ENCODE peak calls at places on chromosomes 4 and X, in six cellular contexts. K, J, C, P, F and D are unnamed samples.

GRCh38 chr4:148452970-148453369 is 10.8 kb upstream of the NR3C2 start:
- DNase-seq in K (no peak), P (no peak), C (no peak), J (no peak), F (no peak), D (no peak)

GRCh38 chr4:13292372-13292771 is 191.8 kb downstream of the RAB28 start:
- DNase-seq in K (no peak), P (no peak), F (no peak), J (no peak), C (no peak), D (no peak)

GRCh38 chr4:15035152-15035551 is 32.9 kb downstream of the CPEB2 start:
- DNase-seq in F (no peak), P (no peak), C (no peak), J (peak; percentile 31), K (no peak), D (no peak)

GRCh38 chrX:108439434-108439883 is at the start of gene COL4A5:
- DNase-seq in J (peak; percentile 72), F (no peak), K (peak; percentile 90), C (peak; percentile 42), P (no peak), D (no peak)

GRCh38 chrX:31260351-31260750 is 188.5 kb upstream of the FTHL17 start:
- DNase-seq in C (no peak), K (peak; percentile 41), F (no peak), J (peak; percentile 30), P (no peak), D (no peak)

GRCh38 chrX:152901816-152902501 is 4.1 kb downstream of the ZNF185 start:
- DNase-seq in F (no peak), C (no peak), P (no peak), K (no peak), J (no peak), D (no peak)

GRCh38 chrX:70592091-70592490 is 147.5 kb downstream of the DLG3 start:
- DNase-seq in K (peak; percentile 64), F (no peak), P (no peak), C (no peak), J (peak; percentile 37), D (no peak)

GRCh38 chr4:146495277-146495676 is 26.5 kb downstream of the SLC10A7 start:
- DNase-seq in P (no peak), J (no peak), F (no peak), C (no peak), K (peak; percentile 40), D (no peak)

GRCh38 chr4:76883147-76883546 is 14.8 kb downstream of the SOWAHB start:
- DNase-seq in P (no peak), J (peak; percentile 93), F (no peak), K (peak; percentile 62), C (no peak), D (no peak)

GRCh38 chr4:24594887-24595286 is 10.5 kb upstream of the DHX15 start:
- DNase-seq in C (no peak), P (no peak), K (peak; percentile 52), J (peak; percentile 74), F (no peak), D (no peak)

GRCh38 chrX:154046262-154046771 is 26.6 kb upstream of the IRAK1 start:
- DNase-seq in K (peak; percentile 94), J (peak; percentile 84), F (no peak), P (no peak), C (peak; percentile 31), D (no peak)
- TF ChIP-seq CTCF in K (peak; percentile 24), J (peak; percentile 45), F (no peak), P (no peak), C (no peak), D (no peak)

GRCh38 chrX:16743604-16744325 is 24.4 kb downstream of the SYAP1 start:
- DNase-seq in F (no peak), J (peak; percentile 73), K (peak; percentile 68), C (no peak), P (no peak), D (no peak)
- TF ChIP-seq CTCF in F (no peak), J (peak; percentile 79), K (peak; percentile 30), C (no peak), P (no peak), D (no peak)

DNA sequence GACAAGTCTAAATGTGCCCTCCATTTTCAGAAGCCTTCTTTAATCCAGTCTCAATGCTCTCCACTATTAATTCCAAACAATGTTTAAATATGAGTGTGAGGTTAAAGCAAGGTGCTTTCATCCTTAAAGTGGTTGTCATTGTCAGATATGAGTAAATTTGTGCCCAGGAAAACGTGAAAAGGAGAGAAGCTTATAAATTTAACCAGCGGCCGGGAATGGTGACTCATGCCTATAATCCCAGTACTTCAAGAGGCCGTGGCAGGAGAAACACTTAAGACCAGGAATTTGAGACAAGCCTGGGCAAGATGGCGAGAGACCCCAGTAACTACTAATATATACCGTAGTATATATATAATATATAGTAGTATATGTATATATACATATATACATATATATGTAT is 270.0 kb downstream of the ARHGAP24 start:
- DNase-seq in F (no peak), J (no peak), C (no peak), K (no peak), P (no peak), D (no peak)
- TF ChIP-seq CTCF in F (no peak), J (no peak), C (no peak), K (no peak), P (no peak), D (no peak)

GRCh38 chr4:72569719-72570235 is 756 bp upstream of the ADAMTS3 start:
- DNase-seq in J (no peak), K (no peak), F (no peak), C (no peak), P (peak; percentile 82), D (no peak)

GRCh38 chr4:72571337-72571736 is 2.3 kb upstream of the ADAMTS3 start:
- DNase-seq in K (no peak), P (no peak), J (no peak), F (no peak), C (no peak), D (no peak)

GRCh38 chr4:72567821-72568620 is 1.0 kb downstream of the ADAMTS3 start:
- DNase-seq in J (peak; percentile 72), K (peak; percentile 93), C (peak; percentile 67), F (no peak), P (peak; percentile 92), D (no peak)

GRCh38 chr4:72567036-72567435 is 2.0 kb downstream of the ADAMTS3 start:
- DNase-seq in P (no peak), F (no peak), J (no peak), K (no peak), C (no peak), D (no peak)

GRCh38 chr4:72568959-72569718 is at the start of gene ADAMTS3:
- DNase-seq in C (peak; percentile 41), F (no peak), K (peak; percentile 86), P (peak; percentile 88), J (no peak), D (no peak)
- TF ChIP-seq CTCF in C (no peak), F (no peak), K (no peak), P (no peak), J (no peak), D (no peak)

DNA sequence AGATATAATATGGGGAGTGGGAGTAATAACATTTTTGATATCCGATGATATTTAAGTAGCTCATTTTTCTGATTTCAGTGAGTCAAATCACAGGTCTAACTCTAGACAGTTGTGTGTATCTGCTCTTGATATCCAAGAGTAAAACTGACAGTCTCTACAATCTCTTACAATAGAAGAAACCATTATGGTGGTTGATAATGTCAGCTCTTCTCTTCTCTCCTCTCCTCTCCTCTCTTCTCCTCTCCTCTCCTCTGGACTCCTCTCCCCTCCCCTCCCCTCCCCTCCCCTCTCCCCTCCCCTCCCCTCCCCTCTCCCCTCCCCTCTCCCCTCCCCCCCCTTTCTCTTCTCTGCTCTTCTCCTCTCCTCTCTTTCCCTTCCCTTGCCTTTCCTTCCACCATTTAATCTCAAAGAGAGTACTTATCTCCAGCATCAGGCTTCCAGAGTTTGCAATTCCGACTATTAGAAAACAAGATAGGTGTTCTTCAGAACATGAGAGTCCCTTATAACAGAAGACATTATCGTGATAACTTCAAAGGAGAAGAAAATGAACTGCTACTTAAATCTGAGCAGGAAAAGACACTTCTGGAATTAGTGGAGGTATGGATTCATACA is 6.2 kb downstream of the TDO2 start:
- DNase-seq in K (no peak), P (no peak), J (no peak), F (no peak), C (no peak), D (no peak)
- TF ChIP-seq CTCF in K (no peak), P (no peak), J (no peak), F (no peak), C (no peak), D (no peak)

DNA sequence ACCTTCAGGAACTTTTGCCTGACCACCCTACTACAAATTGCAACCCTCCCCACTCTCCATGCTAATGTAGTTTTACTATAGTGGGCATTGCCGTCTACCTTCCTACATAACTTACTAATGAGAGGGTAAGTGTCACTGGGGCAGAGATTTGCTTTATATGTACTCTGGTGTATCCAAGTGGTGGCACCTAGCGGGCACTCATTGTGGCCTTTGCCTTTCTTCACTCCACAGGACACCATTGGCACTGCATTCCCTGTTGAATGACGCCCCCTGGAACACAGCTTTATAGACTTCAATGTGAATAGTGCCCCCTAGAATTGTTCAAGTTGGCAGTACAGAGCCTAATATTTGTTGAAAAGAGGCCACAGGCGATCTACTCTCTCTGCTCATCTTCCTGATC is 215.8 kb downstream of the MID1IP1 start:
- DNase-seq in P (no peak), F (no peak), C (no peak), J (no peak), K (no peak), D (no peak)
- TF ChIP-seq CTCF in P (no peak), F (no peak), C (no peak), J (no peak), K (no peak), D (no peak)

DNA sequence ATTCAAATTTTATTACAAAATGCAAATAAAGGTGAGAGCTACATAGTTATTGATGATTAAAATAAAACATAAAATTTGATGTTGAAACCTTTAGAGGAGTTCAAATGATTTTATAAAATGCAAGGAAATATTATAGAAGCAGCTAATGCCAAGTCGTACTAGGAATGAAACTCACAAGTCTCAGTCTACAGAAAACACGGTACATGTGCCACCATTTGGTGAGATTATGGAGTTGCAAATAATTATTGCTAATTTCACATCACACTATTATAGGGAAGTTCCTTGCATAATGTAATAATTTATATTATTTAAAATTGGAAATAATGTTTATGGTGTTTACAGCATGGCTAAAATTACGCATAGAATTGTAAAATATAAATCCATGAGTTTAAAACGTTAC is 1601.7 kb upstream of the TENM3 start:
- DNase-seq in C (no peak), K (no peak), P (no peak), J (no peak), F (no peak), D (no peak)
- TF ChIP-seq CTCF in C (no peak), K (no peak), P (no peak), J (no peak), F (no peak), D (no peak)

GRCh38 chrX:129139837-129140679 is 383.2 kb downstream of the SMARCA1 start:
- DNase-seq in J (peak; percentile 1), K (no peak), C (no peak), F (no peak), P (no peak), D (no peak)

GRCh38 chrX:129144172-129145038 is 378.9 kb downstream of the SMARCA1 start:
- DNase-seq in K (peak; percentile 0), F (no peak), C (no peak), P (no peak), J (peak; percentile 27), D (no peak)

GRCh38 chrX:129145898-129146297 is 377.4 kb downstream of the SMARCA1 start:
- DNase-seq in J (no peak), C (no peak), P (no peak), K (no peak), F (no peak), D (no peak)

GRCh38 chrX:129145382-129145781 is 377.9 kb downstream of the SMARCA1 start:
- DNase-seq in K (no peak), C (no peak), F (no peak), J (no peak), P (no peak), D (no peak)
- TF ChIP-seq CTCF in K (no peak), C (no peak), F (no peak), J (no peak), P (no peak), D (no peak)

GRCh38 chr4:105895609-105896460 is 564 bp downstream of the NPNT start:
- DNase-seq in K (peak; percentile 3), C (no peak), F (peak; percentile 17), P (peak; percentile 85), J (no peak), D (no peak)
- TF ChIP-seq CTCF in K (no peak), C (peak; percentile 27), F (no peak), P (no peak), J (peak; percentile 16), D (no peak)